ENCODE peak calls at places on chromosome 19, in nine cellular contexts. X is GM23338, S is right atrium auricular region, G is fibroblast of mammary gland, B is GM06990, L is esophagus squamous epithelium, Z is GM12878, N is coronary artery, T is Peyer's patch. E is an unnamed sample.

GRCh38 chr19:13804830-13805683 is 9.8 kb downstream of the ZSWIM4 start:
- DNase-seq in X (peak; percentile 89), S (no peak), G (no peak), B (no peak), L (no peak), Z (no peak), N (no peak), T (no peak), E (no peak)

GRCh38 chr19:46976845-46977320 is 42.8 kb upstream of the NPAS1 start:
- DNase-seq in X (peak; percentile 70), S (peak; percentile 80), G (peak; percentile 67), B (no peak), L (no peak), Z (no peak), N (no peak), T (no peak), E (no peak)

GRCh38 chr19:5058456-5059190 is 89.7 kb downstream of the KDM4B start:
- DNase-seq in X (no peak), S (no peak), G (peak; percentile 40), B (no peak), L (no peak), Z (no peak), N (no peak), T (no peak), E (no peak)

GRCh38 chr19:35959040-35959967 is 23.1 kb downstream of the LRFN3 start:
- DNase-seq in X (peak; percentile 57), S (no peak), G (no peak), B (peak; percentile 64), L (no peak), Z (no peak), N (no peak), T (peak; percentile 85), E (no peak)

GRCh38 chr19:41298327-41298964 is 11.5 kb upstream of the CCDC97 start:
- DNase-seq in X (no peak), S (peak; percentile 90), G (peak; percentile 77), B (no peak), L (no peak), Z (no peak), N (peak; percentile 92), T (peak; percentile 87), E (no peak)

GRCh38 chr19:14107581-14108461 is 9.7 kb downstream of the PRKACA start:
- DNase-seq in X (no peak), S (no peak), G (peak; percentile 70), B (no peak), L (no peak), Z (no peak), N (no peak), T (no peak), E (no peak)

GRCh38 chr19:7815325-7815724 is 14.7 kb upstream of the EVI5L start:
- DNase-seq in X (no peak), S (no peak), G (no peak), B (peak; percentile 61), L (no peak), Z (peak; percentile 57), N (no peak), T (no peak), E (peak; percentile 66)

GRCh38 chr19:41906916-41907680 is 21.2 kb downstream of the ERFL start:
- DNase-seq in X (no peak), S (no peak), G (no peak), B (no peak), L (no peak), Z (no peak), N (no peak), T (no peak), E (no peak)

GRCh38 chr19:2650515-2650914 is 52.0 kb downstream of the GNG7 start:
- DNase-seq in X (no peak), S (no peak), G (no peak), B (no peak), L (no peak), Z (no peak), N (peak; percentile 68), T (no peak), E (no peak)

GRCh38 chr19:10976200-10976892 is 15.5 kb downstream of the SMARCA4 start:
- DNase-seq in X (no peak), S (no peak), G (no peak), B (no peak), L (no peak), Z (no peak), N (no peak), T (no peak), E (no peak)

GRCh38 chr19:10977773-10978155 is 16.9 kb downstream of the SMARCA4 start:
- DNase-seq in X (no peak), S (no peak), G (no peak), B (no peak), L (no peak), Z (no peak), N (no peak), T (no peak), E (no peak)

GRCh38 chr19:10979950-10980349 is 19.1 kb downstream of the SMARCA4 start:
- DNase-seq in X (no peak), S (no peak), G (no peak), B (no peak), L (no peak), Z (peak; percentile 33), N (no peak), T (peak; percentile 58), E (no peak)

GRCh38 chr19:10971107-10971715 is 10.4 kb downstream of the SMARCA4 start:
- DNase-seq in X (no peak), S (no peak), G (no peak), B (no peak), L (no peak), Z (no peak), N (no peak), T (no peak), E (no peak)

GRCh38 chr19:10975374-10976036 is 14.7 kb downstream of the SMARCA4 start:
- DNase-seq in X (no peak), S (peak; percentile 64), G (peak; percentile 74), B (no peak), L (no peak), Z (no peak), N (no peak), T (peak; percentile 52), E (no peak)
- H3K4me3 ChIP-seq in X (no peak overlapping the region), S (no peak overlapping the region), G (no peak overlapping the region), B (no peak overlapping the region), L (peak overlapping the region; percentile 39), Z (no peak overlapping the region), N (peak overlapping the region; percentile 63), T (no peak overlapping the region), E (no peak overlapping the region)

DNA sequence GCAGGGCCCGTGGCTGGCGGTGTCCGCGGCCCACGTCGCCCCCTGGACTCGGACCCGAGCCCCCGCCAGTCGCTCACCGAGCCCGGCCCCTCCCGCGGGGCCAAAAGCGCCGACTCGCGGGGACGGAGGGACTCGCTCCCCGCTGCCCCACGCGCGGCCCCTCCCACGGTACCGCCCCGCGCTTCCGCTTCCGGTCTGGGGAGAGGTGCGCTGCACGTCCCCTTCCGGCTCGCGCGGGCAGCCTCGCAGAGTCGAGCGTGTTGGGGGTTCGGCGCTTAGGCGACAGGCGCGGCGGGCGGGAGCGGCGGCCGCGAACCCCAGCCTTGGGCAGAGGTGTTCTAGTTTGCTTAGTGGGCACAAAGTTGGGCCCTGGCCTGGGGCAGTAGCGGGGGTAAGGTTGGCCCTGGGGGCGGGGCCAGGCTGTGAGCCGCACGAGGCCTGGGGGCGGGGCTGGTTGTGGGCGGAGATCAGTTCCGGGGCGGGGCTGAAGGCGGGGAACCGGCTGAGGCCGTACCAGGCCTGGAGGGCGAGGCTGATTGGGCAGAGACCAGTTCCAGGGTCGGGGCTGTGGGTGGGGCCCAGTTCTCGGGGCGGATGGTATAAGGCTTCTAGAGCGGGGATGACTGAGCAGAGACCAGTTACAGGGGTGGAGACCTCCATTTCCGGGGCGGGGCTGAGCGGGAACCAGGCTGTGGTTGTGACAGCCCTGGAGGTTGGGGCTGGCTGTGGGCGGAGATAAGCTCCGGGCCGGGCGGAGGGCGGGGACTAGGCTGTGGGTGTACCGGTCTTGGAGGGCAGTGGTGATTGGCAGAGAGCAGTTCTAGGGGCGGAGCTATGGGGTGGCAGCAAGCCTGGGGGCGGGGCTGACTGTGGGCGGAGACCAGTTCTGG is at the start of the genes MBD3L1 and ZNF558:
- DNase-seq in X (peak; percentile 84), S (peak; percentile 99), G (peak; percentile 94), B (peak; percentile 98), L (peak; percentile 93), Z (peak; percentile 40), N (peak; percentile 100), T (peak; percentile 98), E (peak; percentile 93)
- TF ChIP-seq CTCF in X (no peak), S (peak; percentile 64), G (no peak), B (peak; percentile 14), L (no peak), Z (no peak), N (no peak), T (peak; percentile 19), E (no peak)

GRCh38 chr19:44367024-44367423 is 10.5 kb upstream of the ZNF112 start:
- DNase-seq in X (peak; percentile 63), S (no peak), G (peak; percentile 45), B (no peak), L (no peak), Z (no peak), N (no peak), T (no peak), E (no peak)
- H3K4me3 ChIP-seq in X (no peak overlapping the region), S (no peak overlapping the region), G (no peak overlapping the region), B (no peak overlapping the region), L (no peak overlapping the region), Z (no peak overlapping the region), N (no peak overlapping the region), T (no peak overlapping the region), E (no peak overlapping the region)

GRCh38 chr19:49073514-49074378 is 1.2 kb upstream of the KCNA7 start:
- DNase-seq in X (peak; percentile 67), S (no peak), G (peak; percentile 18), B (no peak), L (no peak), Z (no peak), N (no peak), T (no peak), E (no peak)
- TF ChIP-seq CTCF in X (peak; percentile 73), S (peak; percentile 47), G (peak; percentile 35), B (peak; percentile 46), L (no peak), Z (no peak), N (no peak), T (no peak), E (peak; percentile 41)

E was measured in GM12864.